ENCODE peak calls at places on chromosomes 7 and 10, in nine cellular contexts. D is neural progenitor cell; N is effector memory CD4-positive, alpha-beta T cell; R is lower lobe of right lung; F is kidney; K is lung; V is hepatocyte; Y is SJSA1; H is OCI-LY7. A is an unnamed sample.

GRCh38 chr10:76080991-76081390 is 649.6 kb downstream of the LRMDA start:
- DNase-seq in K (no peak), R (no peak), F (no peak), Y (no peak), H (no peak), N (no peak), D (no peak), V (no peak), A (no peak)

GRCh38 chr10:71551970-71552369 is 155.2 kb downstream of the CDH23 start:
- DNase-seq in Y (no peak), R (no peak), N (no peak), V (no peak), H (no peak), F (no peak), D (no peak), K (no peak), A (no peak)

GRCh38 chr7:28165971-28166955 is 14.3 kb downstream of the JAZF1 start:
- DNase-seq in K (no peak), R (no peak), N (no peak), Y (no peak), H (no peak), F (no peak), D (no peak), V (peak; percentile 22), A (no peak)

GRCh38 chr10:5040010-5040635 is 36.5 kb upstream of the AKR1C2 start:
- DNase-seq in R (no peak), F (no peak), H (no peak), V (no peak), Y (no peak), D (no peak), N (no peak), K (no peak), A (peak; percentile 55)

GRCh38 chr10:89659185-89660131 is 14.4 kb upstream of the PANK1 start:
- DNase-seq in Y (no peak), R (no peak), K (no peak), V (no peak), H (no peak), F (no peak), D (no peak), N (no peak), A (no peak)

GRCh38 chr7:108358553-108358952 is 97.7 kb downstream of the NRCAM start:
- DNase-seq in V (peak; percentile 83), R (no peak), Y (peak; percentile 85), F (no peak), K (no peak), D (no peak), H (no peak), N (no peak), A (no peak)

GRCh38 chr10:91090761-91091529 is 129.5 kb upstream of the PCGF5 start:
- DNase-seq in R (no peak), D (no peak), F (no peak), V (no peak), Y (no peak), N (no peak), H (no peak), K (no peak), A (peak; percentile 45)

GRCh38 chr7:84372155-84372621 is 177.6 kb upstream of the SEMA3A start:
- DNase-seq in D (peak; percentile 3), R (no peak), V (no peak), K (no peak), F (no peak), N (no peak), H (no peak), Y (peak; percentile 46), A (no peak)

GRCh38 chr7:131745645-131746248 is 189.3 kb upstream of the PODXL start:
- DNase-seq in H (no peak), V (peak; percentile 77), F (no peak), N (no peak), Y (no peak), R (no peak), K (no peak), D (peak; percentile 79), A (no peak)

GRCh38 chr7:134024729-134025128 is 102.4 kb upstream of the LRGUK start:
- DNase-seq in H (no peak), D (no peak), F (no peak), V (peak; percentile 15), N (no peak), R (no peak), Y (no peak), K (no peak), A (no peak)

GRCh38 chr10:31460242-31460641 is 141.2 kb downstream of the ZEB1 start:
- DNase-seq in H (no peak), V (no peak), N (no peak), Y (no peak), R (no peak), D (no peak), K (no peak), F (no peak), A (no peak)

GRCh38 chr7:17407229-17407628 is 108.8 kb downstream of the AHR start:
- DNase-seq in F (no peak), V (no peak), N (no peak), H (no peak), D (no peak), Y (no peak), K (no peak), R (no peak), A (no peak)

GRCh38 chr10:10797467-10797866 is 220.2 kb upstream of the CELF2 start:
- DNase-seq in V (no peak), Y (no peak), K (no peak), N (no peak), H (no peak), R (no peak), F (no peak), D (no peak), A (no peak)
- H3K4me3 ChIP-seq in V (no peak overlapping the region), Y (no peak overlapping the region), K (no peak overlapping the region), N (no peak overlapping the region), H (no peak overlapping the region), R (peak overlapping the region; percentile 45), F (no peak overlapping the region), D (no peak overlapping the region), A (peak overlapping the region; percentile 52)

DNA sequence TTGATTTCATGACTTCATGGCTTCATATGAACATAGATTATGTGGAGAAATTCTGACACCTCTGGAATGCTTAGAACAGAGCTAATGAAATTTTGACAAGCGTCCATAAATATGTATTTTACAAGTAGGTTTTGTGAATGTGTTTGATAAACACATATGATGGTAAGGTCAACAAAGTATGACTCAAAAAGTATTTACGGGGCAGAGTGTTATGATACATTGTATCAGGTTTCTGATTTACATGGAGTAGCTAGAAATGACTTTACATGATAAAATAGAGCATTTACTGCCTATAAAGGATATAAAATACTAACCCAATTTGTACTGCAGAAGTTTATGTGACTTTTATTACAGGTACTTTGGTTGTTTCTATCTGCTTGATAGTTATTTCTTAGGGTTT is 206.3 kb downstream of the MDFIC start:
- DNase-seq in R (no peak), V (no peak), D (no peak), Y (no peak), H (no peak), F (no peak), N (no peak), K (no peak), A (no peak)
- H3K27ac ChIP-seq in R (no peak overlapping the region), V (no peak overlapping the region), D (no peak overlapping the region), Y (no peak overlapping the region), H (no peak overlapping the region), F (no peak overlapping the region), N (no peak overlapping the region), K (no peak overlapping the region), A (no peak overlapping the region)

GRCh38 chr10:13528875-13529713 is at the start of gene BEND7:
- DNase-seq in F (peak; percentile 76), H (no peak), K (no peak), D (peak; percentile 73), V (peak; percentile 75), Y (no peak), R (peak; percentile 59), N (no peak), A (no peak)

GRCh38 chr10:13529714-13529973 is 830 bp upstream of the BEND7 start:
- DNase-seq in F (no peak), H (no peak), V (no peak), N (no peak), R (no peak), Y (no peak), D (no peak), K (no peak), A (no peak)

GRCh38 chr10:13526952-13527863 is 1.6 kb downstream of the BEND7 start:
- DNase-seq in F (no peak), H (no peak), Y (no peak), V (peak; percentile 55), K (no peak), R (no peak), N (no peak), D (peak; percentile 9), A (no peak)

GRCh38 chr10:13527864-13528137 is 1.0 kb downstream of the BEND7 start:
- DNase-seq in N (no peak), K (no peak), Y (no peak), V (no peak), R (no peak), H (no peak), F (no peak), D (no peak), A (no peak)

GRCh38 chr10:13528138-13528874 is 508 bp downstream of the BEND7 start:
- DNase-seq in H (no peak), F (no peak), D (peak; percentile 74), N (no peak), V (peak; percentile 74), Y (no peak), K (no peak), R (no peak), A (no peak)
- H3K4me3 ChIP-seq in H (no peak overlapping the region), F (peak overlapping the region; percentile 68), D (peak overlapping the region; percentile 90), N (no peak overlapping the region), V (peak overlapping the region; percentile 11), Y (peak overlapping the region; percentile 54), K (peak overlapping the region; percentile 72), R (peak overlapping the region; percentile 62), A (peak overlapping the region; percentile 68)

GRCh38 chr7:90951229-90951628 is 313.0 kb upstream of the FZD1 start:
- DNase-seq in F (no peak), R (no peak), D (no peak), K (no peak), N (no peak), H (no peak), V (no peak), Y (no peak), A (no peak)
- H3K27ac ChIP-seq in F (no peak overlapping the region), R (no peak overlapping the region), D (peak overlapping the region; percentile 91), K (no peak overlapping the region), N (no peak overlapping the region), H (no peak overlapping the region), V (no peak overlapping the region), Y (no peak overlapping the region), A (no peak overlapping the region)

DNA sequence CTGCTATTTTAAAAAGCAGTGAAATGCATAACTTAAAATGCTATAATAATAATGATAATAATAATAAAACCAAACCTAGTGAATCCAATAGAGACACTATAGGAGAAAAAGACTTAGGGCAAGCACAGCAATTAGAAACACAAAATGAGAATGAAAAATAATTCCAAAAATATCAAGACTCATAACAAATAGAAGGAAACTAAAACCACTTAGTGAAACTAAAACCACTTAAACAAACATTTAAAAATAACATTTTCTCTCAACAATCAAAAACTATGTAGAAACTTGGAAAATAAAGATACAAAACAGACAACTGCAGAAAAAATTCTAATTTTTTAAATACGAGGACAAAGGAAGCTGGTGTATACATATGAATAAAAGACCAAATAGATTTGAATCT is 655.2 kb upstream of the NRG3 start:
- DNase-seq in V (no peak), D (no peak), Y (no peak), R (no peak), K (no peak), H (no peak), F (no peak), N (no peak), A (no peak)
- H3K4me3 ChIP-seq in V (no peak overlapping the region), D (no peak overlapping the region), Y (no peak overlapping the region), R (no peak overlapping the region), K (no peak overlapping the region), H (no peak overlapping the region), F (no peak overlapping the region), N (no peak overlapping the region), A (no peak overlapping the region)

A was measured in esophagus muscularis mucosa.